ENCODE peak calls at places on chromosomes 6 and 20, in four cellular contexts. One of them, this sample, is unnamed. For H3K4me1, the result is how much of the 10 kb centered on the place peaks cover.

GRCh38 chr20:16974855-16975162 is 226.7 kb downstream of the OTOR start:
- DNase-seq in prostate gland: no peak
- DNase-seq in breast epithelium: no peak
- DNase-seq in HCT116: no peak
- DNase-seq in this sample: no peak

GRCh38 chr20:41136336-41136694 is 1.0 kb upstream of the PLCG1 start:
- DNase-seq in prostate gland: no peak
- DNase-seq in breast epithelium: no peak
- DNase-seq in HCT116: no peak
- DNase-seq in this sample: no peak

GRCh38 chr20:22418738-22419137 is 165.6 kb downstream of the FOXA2 start:
- DNase-seq in prostate gland: no peak
- DNase-seq in breast epithelium: no peak
- DNase-seq in HCT116: no peak
- DNase-seq in this sample: no peak

GRCh38 chr20:58471161-58471834 is 43.9 kb downstream of the APCDD1L start:
- DNase-seq in prostate gland: no peak
- DNase-seq in breast epithelium: no peak
- DNase-seq in HCT116: no peak
- DNase-seq in this sample: no peak

GRCh38 chr6:143724876-143725275 is 47.1 kb downstream of the PHACTR2 start:
- DNase-seq in prostate gland: no peak
- DNase-seq in breast epithelium: no peak
- DNase-seq in HCT116: no peak
- DNase-seq in this sample: no peak

GRCh38 chr20:5119435-5120188 is at the start of gene PCNA:
- DNase-seq in prostate gland: peak
- DNase-seq in breast epithelium: peak
- DNase-seq in HCT116: peak
- DNase-seq in this sample: peak

GRCh38 chr6:42279144-42279781 is 61.6 kb upstream of the MRPS10 start:
- DNase-seq in prostate gland: no peak
- DNase-seq in breast epithelium: no peak
- DNase-seq in HCT116: no peak
- DNase-seq in this sample: peak

GRCh38 chr20:10522328-10522727 is 87.2 kb downstream of the SLX4IP start:
- DNase-seq in prostate gland: no peak
- DNase-seq in breast epithelium: no peak
- DNase-seq in HCT116: no peak
- DNase-seq in this sample: no peak

GRCh38 chr6:22079788-22080187 is 217.0 kb downstream of the PRL start:
- DNase-seq in prostate gland: no peak
- DNase-seq in breast epithelium: no peak
- DNase-seq in HCT116: no peak
- DNase-seq in this sample: no peak

GRCh38 chr6:122712093-122712863 is 67.2 kb upstream of the FABP7 start:
- DNase-seq in prostate gland: no peak
- DNase-seq in breast epithelium: no peak
- DNase-seq in HCT116: no peak
- DNase-seq in this sample: no peak

GRCh38 chr6:30835576-30835975 is 48.7 kb upstream of the DDR1 start:
- DNase-seq in prostate gland: no peak
- DNase-seq in breast epithelium: no peak
- DNase-seq in HCT116: no peak
- DNase-seq in this sample: no peak

GRCh38 chr6:80638222-80639055 is 532.0 kb downstream of the BCKDHB start:
- DNase-seq in prostate gland: peak
- DNase-seq in breast epithelium: no peak
- DNase-seq in HCT116: peak
- DNase-seq in this sample: no peak

GRCh38 chr6:63844287-63844686 is 208.7 kb downstream of the PHF3 start:
- DNase-seq in prostate gland: no peak
- DNase-seq in breast epithelium: no peak
- DNase-seq in HCT116: no peak
- DNase-seq in this sample: no peak

GRCh38 chr20:29319725-29320124 is 1937.7 kb upstream of the DEFB115 start:
- DNase-seq in prostate gland: no peak
- DNase-seq in breast epithelium: no peak
- DNase-seq in HCT116: no peak
- DNase-seq in this sample: no peak

GRCh38 chr6:135304883-135305282 is 123.8 kb downstream of the MYB start:
- DNase-seq in prostate gland: no peak
- DNase-seq in breast epithelium: no peak
- DNase-seq in HCT116: no peak
- DNase-seq in this sample: no peak

GRCh38 chr6:166488081-166488685 is 98.3 kb downstream of the RAMACL start:
- DNase-seq in prostate gland: no peak
- DNase-seq in breast epithelium: no peak
- DNase-seq in HCT116: no peak
- DNase-seq in this sample: peak

GRCh38 chr6:5078121-5078695 is 6.9 kb upstream of the PPP1R3G start:
- DNase-seq in prostate gland: no peak
- DNase-seq in breast epithelium: no peak
- DNase-seq in HCT116: peak
- DNase-seq in this sample: no peak

GRCh38 chr6:166005846-166006592 is 161.6 kb downstream of the TBXT start:
- DNase-seq in prostate gland: no peak
- DNase-seq in breast epithelium: no peak
- DNase-seq in HCT116: no peak
- DNase-seq in this sample: no peak

DNA sequence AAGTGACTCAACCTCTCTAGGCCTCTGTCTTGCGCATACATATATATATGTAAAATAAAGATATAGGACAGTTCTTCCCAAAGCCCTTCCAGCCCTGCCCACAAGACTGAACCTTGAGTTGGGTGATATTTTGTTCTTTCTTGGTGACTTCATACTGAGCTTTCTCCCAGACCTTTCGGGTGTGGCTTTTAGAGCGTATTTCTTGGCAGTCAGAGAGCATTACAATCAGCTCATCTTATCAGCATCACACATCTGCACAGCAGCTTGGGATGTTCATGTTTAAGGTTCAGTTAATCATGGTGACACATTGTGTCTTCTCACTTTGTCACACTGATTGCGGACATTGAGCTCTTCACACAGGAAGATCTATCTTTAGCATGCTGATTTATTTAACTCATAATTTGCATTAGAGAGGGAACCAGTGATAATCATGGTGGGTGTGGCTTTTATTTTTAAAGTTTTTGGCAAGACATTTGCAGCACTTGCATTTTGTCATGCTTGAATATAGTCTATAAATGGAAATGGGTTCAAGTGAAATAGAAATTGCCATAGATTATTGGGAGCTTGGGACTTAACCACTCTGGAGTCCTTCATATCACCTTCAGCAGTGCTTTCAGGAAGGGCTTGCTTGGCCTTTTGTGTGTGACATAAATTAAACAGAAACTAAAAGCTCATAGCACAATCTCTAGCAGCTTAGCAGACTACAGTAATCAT is 8.3 kb downstream of the KIF3B start:
- DNase-seq in prostate gland: no peak
- DNase-seq in breast epithelium: no peak
- DNase-seq in HCT116: no peak
- DNase-seq in this sample: no peak
- TF ChIP-seq POLR2AphosphoS5 in prostate gland: no peak
- TF ChIP-seq POLR2AphosphoS5 in breast epithelium: no peak
- TF ChIP-seq POLR2AphosphoS5 in HCT116: no peak
- TF ChIP-seq POLR2AphosphoS5 in this sample: peak

DNA sequence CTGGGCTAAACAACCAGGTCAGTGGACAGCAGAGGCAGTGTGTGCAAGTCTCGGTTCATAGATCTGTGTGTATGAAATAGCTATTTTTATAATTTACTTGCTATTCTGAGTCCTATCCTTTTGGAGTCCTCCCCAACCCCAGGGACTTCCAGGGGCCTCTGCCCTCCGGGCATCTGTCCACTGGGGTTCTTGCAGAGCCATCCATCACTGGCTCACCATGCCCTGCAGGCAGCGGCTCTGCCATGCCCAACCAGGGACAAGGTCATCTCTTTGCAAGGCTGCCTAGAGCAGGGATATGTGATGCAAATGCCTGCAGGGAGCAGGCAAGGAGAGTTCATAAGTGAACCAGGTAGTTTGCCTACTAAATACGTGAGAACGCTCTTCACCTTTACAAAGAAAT is 10.5 kb upstream of the BEND3 start:
- DNase-seq in prostate gland: no peak
- DNase-seq in breast epithelium: no peak
- DNase-seq in HCT116: no peak
- DNase-seq in this sample: no peak
- H3K4me1 ChIP-seq in prostate gland: under half
- H3K4me1 ChIP-seq in breast epithelium: under half
- H3K4me1 ChIP-seq in HCT116: under half
- H3K4me1 ChIP-seq in this sample: under half

GRCh38 chr6:24666616-24667377 is at the start of the genes ACOT13 and TDP2:
- DNase-seq in prostate gland: peak
- DNase-seq in breast epithelium: peak
- DNase-seq in HCT116: peak
- DNase-seq in this sample: peak
- TF ChIP-seq POLR2AphosphoS5 in prostate gland: peak
- TF ChIP-seq POLR2AphosphoS5 in breast epithelium: no peak
- TF ChIP-seq POLR2AphosphoS5 in HCT116: peak
- TF ChIP-seq POLR2AphosphoS5 in this sample: peak

GRCh38 chr6:108610270-108610839 is 49.6 kb downstream of the FOXO3 start:
- DNase-seq in prostate gland: no peak
- DNase-seq in breast epithelium: no peak
- DNase-seq in HCT116: no peak
- DNase-seq in this sample: no peak
- H3K4me1 ChIP-seq in prostate gland: under half
- H3K4me1 ChIP-seq in breast epithelium: under half
- H3K4me1 ChIP-seq in HCT116: under half
- H3K4me1 ChIP-seq in this sample: under half

GRCh38 chr20:3993109-3993508 is 22.2 kb downstream of the RNF24 start:
- DNase-seq in prostate gland: no peak
- DNase-seq in breast epithelium: no peak
- DNase-seq in HCT116: no peak
- DNase-seq in this sample: no peak

GRCh38 chr20:3997446-3997845 is 17.9 kb downstream of the RNF24 start:
- DNase-seq in prostate gland: no peak
- DNase-seq in breast epithelium: no peak
- DNase-seq in HCT116: no peak
- DNase-seq in this sample: no peak

GRCh38 chr20:3995067-3995748 is 20.1 kb downstream of the RNF24 start:
- DNase-seq in prostate gland: no peak
- DNase-seq in breast epithelium: no peak
- DNase-seq in HCT116: no peak
- DNase-seq in this sample: no peak

GRCh38 chr20:3995749-3996305 is 19.5 kb downstream of the RNF24 start:
- DNase-seq in prostate gland: no peak
- DNase-seq in breast epithelium: no peak
- DNase-seq in HCT116: no peak
- DNase-seq in this sample: no peak

DNA sequence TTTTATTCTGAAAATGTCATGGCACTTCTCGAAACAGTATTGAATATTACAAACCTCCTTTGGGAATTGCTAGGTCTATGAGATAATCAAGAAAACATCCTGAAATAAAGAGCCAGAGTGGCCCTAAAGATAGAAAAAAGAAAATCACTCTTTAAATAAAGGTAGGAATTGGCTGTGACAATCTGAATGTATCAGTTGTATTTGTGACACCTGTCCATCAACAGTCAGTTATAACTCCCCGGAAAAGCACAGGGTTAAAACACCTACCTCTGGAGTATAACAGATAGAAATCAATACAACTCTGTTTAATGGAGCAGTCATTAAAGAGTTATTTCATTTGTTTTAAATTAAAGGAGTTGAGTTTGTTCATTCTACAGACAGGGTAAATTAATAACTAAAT is 21.2 kb downstream of the RNF24 start:
- DNase-seq in prostate gland: no peak
- DNase-seq in breast epithelium: no peak
- DNase-seq in HCT116: no peak
- DNase-seq in this sample: no peak
- TF ChIP-seq POLR2AphosphoS5 in prostate gland: no peak
- TF ChIP-seq POLR2AphosphoS5 in breast epithelium: no peak
- TF ChIP-seq POLR2AphosphoS5 in HCT116: no peak
- TF ChIP-seq POLR2AphosphoS5 in this sample: no peak

DNA sequence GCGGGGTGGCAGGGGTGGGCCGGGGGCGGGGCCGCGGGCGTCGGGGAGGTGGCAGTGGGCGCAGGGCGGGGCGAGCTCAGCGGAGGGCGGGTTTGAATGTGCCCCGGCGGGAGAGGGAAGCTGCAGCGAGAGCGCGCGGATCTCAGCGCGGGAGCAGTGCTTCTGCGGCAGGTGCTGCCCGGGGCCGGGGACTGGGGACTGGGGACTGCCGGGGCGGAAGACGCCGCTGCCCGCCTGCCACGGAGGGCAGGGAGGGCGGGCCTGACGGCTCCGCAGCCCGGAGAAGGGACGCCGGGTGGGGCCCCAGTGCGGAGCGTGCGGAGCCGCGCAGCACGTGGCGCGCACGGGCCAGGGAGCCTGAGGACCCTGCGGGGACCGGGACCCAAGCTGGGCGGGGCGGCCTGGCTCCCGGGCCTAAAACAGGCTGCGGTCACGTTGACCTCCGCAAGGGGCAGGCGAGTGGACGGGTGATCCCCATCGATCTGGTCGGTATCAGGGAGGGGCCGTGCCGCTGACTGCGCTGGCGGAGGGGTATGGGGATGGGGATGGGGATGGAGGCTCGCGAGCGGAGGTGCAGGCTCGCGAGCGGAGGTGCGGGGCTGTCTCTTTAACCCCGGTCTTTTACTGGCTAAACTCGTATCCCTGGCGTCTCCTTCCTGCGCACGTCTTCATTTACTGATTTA is at the start of gene SLC29A1:
- DNase-seq in prostate gland: peak
- DNase-seq in breast epithelium: peak
- DNase-seq in HCT116: no peak
- DNase-seq in this sample: peak
- H3K4me1 ChIP-seq in prostate gland: under half
- H3K4me1 ChIP-seq in breast epithelium: half or more
- H3K4me1 ChIP-seq in HCT116: half or more
- H3K4me1 ChIP-seq in this sample: half or more

GRCh38 chr6:156752666-156753301 is 24.4 kb upstream of the ARID1B start:
- DNase-seq in prostate gland: no peak
- DNase-seq in breast epithelium: no peak
- DNase-seq in HCT116: no peak
- DNase-seq in this sample: peak

GRCh38 chr6:156748504-156748903 is 28.7 kb upstream of the ARID1B start:
- DNase-seq in prostate gland: no peak
- DNase-seq in breast epithelium: no peak
- DNase-seq in HCT116: no peak
- DNase-seq in this sample: no peak

DNA sequence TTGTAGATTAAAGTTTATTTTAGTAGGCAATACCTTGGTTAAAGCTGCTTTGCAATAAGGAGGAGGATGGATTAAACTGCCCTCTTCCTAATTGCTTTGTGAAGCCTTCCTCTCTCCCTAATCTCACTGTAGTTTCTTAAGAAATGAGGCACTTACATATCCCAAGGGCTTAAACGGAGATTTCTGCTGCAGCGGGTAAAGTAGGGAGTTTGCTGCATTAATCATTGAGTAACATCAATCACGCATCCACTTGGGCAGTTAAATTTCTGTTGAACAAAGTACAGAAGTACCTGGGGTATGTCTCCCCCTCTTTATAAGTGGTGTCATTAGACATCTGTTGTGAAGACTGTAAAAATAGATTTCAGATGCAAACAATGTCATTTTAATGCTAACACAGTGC is 29.5 kb upstream of the ARID1B start:
- DNase-seq in prostate gland: no peak
- DNase-seq in breast epithelium: no peak
- DNase-seq in HCT116: no peak
- DNase-seq in this sample: no peak
- TF ChIP-seq POLR2AphosphoS5 in prostate gland: no peak
- TF ChIP-seq POLR2AphosphoS5 in breast epithelium: no peak
- TF ChIP-seq POLR2AphosphoS5 in HCT116: no peak
- TF ChIP-seq POLR2AphosphoS5 in this sample: no peak

This sample was measured in spleen.